ENCODE peak calls at places on chromosomes 5 and 9, in seven cellular contexts. R, J, W, O, Y, X and K are unnamed samples. For H3K36me3, the result is how much of the 10 kb centered on the place peaks cover.

GRCh38 chr5:11617080-11617479 is 287.2 kb downstream of the CTNND2 start:
- DNase-seq in W (no peak), X (no peak), Y (no peak), O (no peak), R (no peak), J (no peak), K (no peak)

GRCh38 chr5:44167540-44167939 is 221.7 kb downstream of the FGF10 start:
- DNase-seq in Y (no peak), X (no peak), J (no peak), W (no peak), R (no peak), O (no peak), K (no peak)

GRCh38 chr5:56060276-56061110 is 65.7 kb upstream of the IL6ST start:
- DNase-seq in W (no peak), O (no peak), Y (no peak), X (no peak), R (no peak), J (no peak), K (no peak)

GRCh38 chr9:34694811-34695210 is 3.7 kb upstream of the CCL19 start:
- DNase-seq in W (no peak), X (no peak), R (no peak), O (no peak), Y (no peak), J (no peak), K (no peak)

GRCh38 chr5:45252991-45253390 is 443.2 kb downstream of the HCN1 start:
- DNase-seq in X (no peak), O (no peak), R (no peak), J (no peak), W (no peak), Y (no peak), K (no peak)

GRCh38 chr5:124599048-124599973 is 147.1 kb downstream of the ZNF608 start:
- DNase-seq in R (no peak), X (no peak), J (peak), Y (no peak), W (peak), O (peak), K (no peak)

GRCh38 chr5:31361906-31362900 is 168.7 kb downstream of the CDH6 start:
- DNase-seq in W (no peak), J (no peak), O (no peak), R (no peak), X (peak), Y (no peak), K (no peak)

GRCh38 chr9:119365291-119366027 is 3.8 kb downstream of the BRINP1 start:
- DNase-seq in O (no peak), J (no peak), X (peak), Y (no peak), R (no peak), W (peak), K (peak)

GRCh38 chr5:134545070-134545868 is 19.8 kb downstream of the JADE2 start:
- DNase-seq in X (no peak), Y (peak), R (no peak), J (no peak), O (no peak), W (no peak), K (peak)

GRCh38 chr9:100473271-100474081 is 527 bp downstream of the TMEFF1 start:
- DNase-seq in O (no peak), X (peak), R (no peak), J (no peak), Y (peak), W (peak), K (peak)

GRCh38 chr5:759111-759741 is 25.3 kb downstream of the ZDHHC11B start:
- DNase-seq in W (peak), R (no peak), Y (peak), O (no peak), X (peak), J (peak), K (peak)

GRCh38 chr9:111842313-111842712 is 47.6 kb upstream of the SHOC1 start:
- DNase-seq in Y (no peak), X (no peak), J (no peak), W (no peak), R (no peak), O (no peak), K (no peak)

GRCh38 chr5:142821733-142822487 is 51.7 kb downstream of the ARHGAP26 start:
- DNase-seq in R (peak), O (peak), J (no peak), Y (no peak), W (no peak), X (no peak), K (no peak)

GRCh38 chr5:136420168-136420916 is 55.0 kb upstream of the TRPC7 start:
- DNase-seq in R (no peak), Y (no peak), W (no peak), J (no peak), X (peak), O (no peak), K (no peak)

GRCh38 chr5:136374003-136374402 is 8.7 kb upstream of the TRPC7 start:
- DNase-seq in X (peak), J (no peak), R (no peak), O (no peak), W (no peak), Y (no peak), K (no peak)

GRCh38 chr9:6545017-6545691 is 100.4 kb downstream of the GLDC start:
- DNase-seq in Y (no peak), W (no peak), R (no peak), O (peak), J (no peak), X (no peak), K (no peak)

GRCh38 chr5:12413585-12413984 is 509.3 kb upstream of the CTNND2 start:
- DNase-seq in X (peak), J (no peak), O (no peak), W (no peak), R (no peak), Y (no peak), K (no peak)

GRCh38 chr5:115939059-115939458 is 23.2 kb upstream of the LVRN start:
- DNase-seq in J (no peak), R (no peak), O (no peak), Y (no peak), W (no peak), X (peak), K (no peak)

GRCh38 chr9:115593587-115594091 is 475.7 kb upstream of the TNC start:
- DNase-seq in J (no peak), R (peak), W (peak), Y (no peak), X (peak), O (no peak), K (peak)

GRCh38 chr5:36267905-36268304 is 26.2 kb upstream of the NADK2 start:
- DNase-seq in O (no peak), J (no peak), R (no peak), W (no peak), X (no peak), Y (no peak), K (no peak)

GRCh38 chr5:38381361-38381760 is 123.0 kb downstream of the EGFLAM start:
- DNase-seq in W (no peak), J (no peak), O (no peak), Y (no peak), R (no peak), X (no peak), K (no peak)

GRCh38 chr5:133741396-133741795 is 129.1 kb upstream of the FSTL4 start:
- DNase-seq in X (no peak), J (no peak), O (no peak), W (no peak), R (no peak), Y (no peak), K (no peak)

GRCh38 chr9:2125909-2126308 is 110.8 kb downstream of the SMARCA2 start:
- DNase-seq in J (no peak), O (no peak), X (no peak), Y (no peak), W (no peak), R (no peak), K (no peak)

GRCh38 chr9:115879451-115879850 is 274.1 kb upstream of the PAPPA start:
- DNase-seq in J (no peak), R (no peak), X (no peak), W (no peak), Y (no peak), O (no peak), K (no peak)

GRCh38 chr9:94687451-94687850 is 39.0 kb upstream of the AOPEP start:
- DNase-seq in Y (no peak), J (no peak), O (no peak), R (no peak), X (no peak), W (no peak), K (peak)

GRCh38 chr5:29114331-29114768 is 2076.0 kb upstream of the CDH9 start:
- DNase-seq in X (no peak), W (no peak), Y (no peak), J (no peak), O (no peak), R (no peak), K (no peak)
- TF ChIP-seq CTCF in X (no peak), W (no peak), Y (no peak), J (no peak), O (no peak), R (no peak), K (no peak)

DNA sequence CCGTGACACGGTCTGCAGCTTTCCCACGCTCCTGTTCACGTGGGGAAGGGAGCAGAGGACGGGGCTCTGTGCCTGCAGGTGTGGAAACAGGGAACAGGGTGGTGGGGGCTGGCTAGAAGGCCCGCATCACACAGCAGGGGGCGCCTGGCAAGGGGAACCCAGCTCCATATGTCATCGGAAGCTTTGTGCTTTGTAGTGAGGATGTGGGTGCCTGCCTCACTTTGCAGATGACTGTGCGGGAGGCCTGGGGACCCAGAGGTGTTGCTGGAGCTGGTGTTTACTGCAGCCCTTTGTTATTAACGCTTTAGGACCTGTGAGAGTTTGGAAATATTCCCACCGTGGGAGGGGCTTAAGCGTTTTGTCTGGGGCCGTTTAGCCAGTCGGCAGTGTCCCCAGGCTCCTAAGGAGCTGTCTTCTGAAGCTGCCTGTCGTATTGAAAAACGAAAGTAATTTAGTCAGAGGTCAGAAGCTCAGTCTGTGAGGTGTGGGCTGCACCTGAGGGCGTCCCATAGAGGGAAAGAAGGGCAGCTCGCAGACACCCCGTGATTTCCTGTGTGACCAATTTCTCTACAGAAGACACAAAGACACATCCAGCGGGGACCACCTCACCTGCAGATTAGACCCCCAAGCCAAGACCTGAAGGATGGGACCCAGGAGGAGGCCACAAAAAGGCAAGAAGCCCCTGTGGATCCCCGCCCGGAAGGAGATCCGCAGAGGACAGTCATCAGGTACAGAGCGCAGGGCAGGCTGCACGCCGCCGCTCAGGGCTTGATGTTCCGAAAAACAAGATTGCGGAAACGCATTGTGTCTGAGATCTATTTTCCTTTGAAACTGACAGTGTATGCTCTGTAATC is 9.1 kb downstream of the MAN1B1 start:
- DNase-seq in O (no peak), W (peak), X (peak), J (no peak), Y (no peak), R (no peak), K (no peak)
- H3K36me3 ChIP-seq in O (under half), W (under half), X (under half), J (under half), Y (half or more), R (under half), K (under half)

DNA sequence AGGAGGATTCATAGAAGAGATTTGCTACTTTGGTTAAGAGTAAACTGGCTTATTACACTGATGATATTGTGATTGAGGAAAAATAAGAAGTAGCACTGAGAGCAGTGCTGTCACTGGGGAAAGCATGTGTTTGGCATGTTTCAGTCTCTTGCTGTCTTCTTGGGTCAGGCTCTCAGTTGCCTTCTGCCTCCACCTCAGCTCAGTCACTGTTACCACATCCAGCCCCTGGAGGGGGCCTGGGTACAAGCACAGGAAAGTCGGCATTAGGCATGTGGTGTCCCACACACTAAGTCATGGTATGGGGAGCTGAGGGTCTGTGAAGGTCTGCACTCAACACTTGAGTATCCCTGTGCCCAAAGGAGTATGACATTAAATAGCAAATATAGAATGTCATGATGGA is 958.3 kb upstream of the CDH9 start:
- DNase-seq in J (no peak), O (no peak), W (no peak), R (no peak), X (no peak), Y (no peak), K (no peak)
- H3K4me3 ChIP-seq in J (no peak), O (no peak), W (no peak), R (no peak), X (no peak), Y (no peak), K (no peak)

GRCh38 chr5:131796793-131797693 is at the start of gene FNIP1:
- DNase-seq in Y (peak), X (peak), O (peak), R (peak), W (peak), J (peak), K (peak)
- TF ChIP-seq CTCF in Y (no peak), X (no peak), O (no peak), R (no peak), W (peak), J (no peak), K (no peak)

DNA sequence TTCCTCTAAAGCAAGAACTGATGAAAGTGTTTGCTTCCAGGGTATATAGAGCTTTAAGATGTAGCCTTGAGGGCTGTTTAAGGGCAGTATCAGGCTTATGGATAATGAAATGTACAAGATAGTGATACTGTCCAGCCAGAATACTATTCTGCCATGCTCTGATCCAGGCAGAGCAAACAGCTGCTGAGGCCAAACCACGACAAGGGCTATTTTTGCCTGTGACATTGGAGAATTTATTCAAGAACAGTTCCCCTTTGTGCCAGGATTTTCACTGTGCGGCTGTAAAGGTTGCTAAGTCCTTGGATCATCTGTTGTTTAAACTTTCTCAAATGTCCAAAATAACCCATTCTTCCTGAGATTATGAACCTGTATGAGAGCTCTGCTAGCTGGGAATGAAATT is 70.4 kb downstream of the OTP start:
- DNase-seq in O (no peak), X (no peak), J (no peak), R (no peak), W (no peak), Y (no peak), K (no peak)
- H3K36me3 ChIP-seq in O (under half), X (under half), J (under half), R (under half), W (under half), Y (under half), K (under half)

GRCh38 chr5:40653221-40654022 is 26.3 kb upstream of the PTGER4 start:
- DNase-seq in Y (no peak), R (no peak), J (no peak), X (no peak), W (no peak), O (no peak), K (no peak)

GRCh38 chr5:40649493-40650030 is 30.2 kb upstream of the PTGER4 start:
- DNase-seq in W (no peak), X (no peak), R (no peak), O (no peak), Y (no peak), J (no peak), K (no peak)

GRCh38 chr5:40655138-40655537 is 24.6 kb upstream of the PTGER4 start:
- DNase-seq in X (no peak), Y (no peak), J (no peak), O (no peak), W (no peak), R (no peak), K (no peak)

GRCh38 chr5:40654377-40655006 is 25.2 kb upstream of the PTGER4 start:
- DNase-seq in Y (no peak), O (no peak), R (no peak), X (no peak), W (no peak), J (no peak), K (no peak)

GRCh38 chr5:40652441-40653220 is 27.1 kb upstream of the PTGER4 start:
- DNase-seq in X (no peak), O (no peak), J (no peak), R (no peak), Y (no peak), W (no peak), K (no peak)
- H3K4me3 ChIP-seq in X (no peak), O (no peak), J (no peak), R (no peak), Y (no peak), W (no peak), K (no peak)

DNA sequence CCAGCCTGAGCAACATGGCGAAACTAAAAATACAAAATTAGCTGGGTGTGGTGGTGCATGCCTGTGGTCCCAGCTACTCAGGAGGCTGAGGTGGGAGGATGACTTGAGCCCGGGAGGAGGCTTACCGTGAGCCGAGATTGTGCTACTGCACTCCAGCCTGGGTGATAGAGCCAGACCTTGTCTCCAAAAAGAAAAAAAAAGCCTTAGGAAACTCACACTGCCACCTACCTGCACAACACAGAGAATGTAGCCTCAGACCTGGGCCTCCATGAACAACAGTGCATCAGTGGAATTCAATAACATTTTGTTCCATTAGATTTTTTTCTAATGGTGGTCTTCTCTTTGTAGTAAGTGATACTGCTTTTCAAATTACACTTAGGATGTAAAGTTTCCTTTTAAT is 63.8 kb upstream of the RARS1 start:
- DNase-seq in O (no peak), R (peak), Y (no peak), W (no peak), J (no peak), X (peak), K (no peak)
- TF ChIP-seq CTCF in O (peak), R (peak), Y (no peak), W (peak), J (no peak), X (peak), K (no peak)

DNA sequence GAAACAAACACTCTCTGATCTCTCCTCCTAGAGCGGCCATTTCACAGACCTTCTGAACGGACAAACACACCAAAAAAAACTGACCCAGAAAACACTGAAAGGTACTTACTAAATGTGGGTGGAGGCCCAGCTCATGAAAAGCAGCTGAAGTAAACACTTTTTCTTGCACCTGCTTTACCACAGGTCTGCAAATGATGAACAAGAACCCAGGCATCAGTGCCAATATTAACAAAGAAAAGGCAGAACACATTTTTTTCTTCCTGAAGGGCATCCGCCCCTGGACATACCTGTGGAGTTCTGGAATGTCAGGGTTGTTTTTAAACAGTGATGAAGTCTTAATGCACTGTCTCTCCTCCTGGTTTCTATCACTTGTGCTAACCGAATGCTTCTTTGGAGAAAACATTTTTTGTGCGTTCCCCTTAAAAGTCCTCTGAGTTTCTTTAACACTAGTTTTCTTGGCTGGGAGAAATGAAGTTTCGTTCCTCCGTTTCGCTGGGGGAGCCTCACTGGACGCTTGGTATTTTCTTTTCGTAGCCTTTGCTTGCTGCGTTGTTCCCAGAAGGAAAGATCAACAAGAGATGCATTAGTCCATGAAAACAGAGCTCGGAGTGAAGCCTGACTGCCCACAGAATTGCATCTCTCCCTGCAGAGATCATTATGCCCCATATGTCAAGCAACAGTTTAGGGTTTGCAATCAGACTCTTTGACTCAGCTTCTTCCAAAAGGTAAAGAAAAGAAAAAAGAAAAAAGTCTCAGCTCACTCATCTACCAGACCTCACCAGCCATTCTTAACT is 7.4 kb downstream of the DDX31 start:
- DNase-seq in W (no peak), J (no peak), R (no peak), O (no peak), Y (no peak), X (no peak), K (no peak)
- H3K36me3 ChIP-seq in W (half or more), J (under half), R (under half), O (under half), Y (half or more), X (under half), K (under half)

GRCh38 chr9:131495726-131496292 is 6.9 kb upstream of the POMT1 start:
- DNase-seq in O (no peak), J (no peak), W (no peak), Y (no peak), X (no peak), R (no peak), K (no peak)
- H3K4me3 ChIP-seq in O (no peak), J (no peak), W (no peak), Y (no peak), X (no peak), R (no peak), K (no peak)